ENCODE peak calls at places on chromosome 3, in four cellular contexts. One of them, this sample, is unnamed. For H3K9me3, the result is how much of the 10 kb centered on the place peaks cover.

GRCh38 chr3:48409291-48410201 is 20.3 kb downstream of the PLXNB1 start:
- DNase-seq in T-helper 17 cell: no peak
- DNase-seq in transverse colon: no peak
- DNase-seq in HepG2: no peak
- DNase-seq in this sample: no peak

GRCh38 chr3:134483195-134483890 is 2.4 kb downstream of the ANAPC13 start:
- DNase-seq in transverse colon: no peak
- DNase-seq in HepG2: no peak
- DNase-seq in T-helper 17 cell: no peak
- DNase-seq in this sample: no peak

GRCh38 chr3:101070260-101071121 is 77.3 kb upstream of the ABI3BP start:
- DNase-seq in transverse colon: peak
- DNase-seq in HepG2: peak
- DNase-seq in T-helper 17 cell: peak
- DNase-seq in this sample: peak

GRCh38 chr3:73772076-73772475 is 147.3 kb upstream of the PDZRN3 start:
- DNase-seq in T-helper 17 cell: no peak
- DNase-seq in transverse colon: no peak
- DNase-seq in HepG2: no peak
- DNase-seq in this sample: no peak

GRCh38 chr3:152609891-152610290 is 225.0 kb upstream of the P2RY1 start:
- DNase-seq in HepG2: no peak
- DNase-seq in T-helper 17 cell: no peak
- DNase-seq in transverse colon: no peak
- DNase-seq in this sample: no peak

GRCh38 chr3:60720696-60721228 is 530.5 kb downstream of the FHIT start:
- DNase-seq in transverse colon: no peak
- DNase-seq in HepG2: no peak
- DNase-seq in T-helper 17 cell: no peak
- DNase-seq in this sample: no peak

GRCh38 chr3:153295906-153296305 is 133.9 kb downstream of the RAP2B start:
- DNase-seq in HepG2: no peak
- DNase-seq in transverse colon: no peak
- DNase-seq in T-helper 17 cell: no peak
- DNase-seq in this sample: no peak

GRCh38 chr3:165814380-165814779 is 22.8 kb downstream of the BCHE start:
- DNase-seq in transverse colon: no peak
- DNase-seq in T-helper 17 cell: no peak
- DNase-seq in HepG2: no peak
- DNase-seq in this sample: no peak

GRCh38 chr3:151918253-151919029 is 45.0 kb downstream of the SUCNR1 start:
- DNase-seq in HepG2: peak
- DNase-seq in transverse colon: no peak
- DNase-seq in T-helper 17 cell: no peak
- DNase-seq in this sample: peak

GRCh38 chr3:138771585-138771984 is 63.1 kb downstream of the PIK3CB start:
- DNase-seq in HepG2: no peak
- DNase-seq in T-helper 17 cell: no peak
- DNase-seq in transverse colon: no peak
- DNase-seq in this sample: no peak
- H3K9me3 ChIP-seq in HepG2: under half
- H3K9me3 ChIP-seq in T-helper 17 cell: under half
- H3K9me3 ChIP-seq in transverse colon: under half
- H3K9me3 ChIP-seq in this sample: under half

GRCh38 chr3:195613468-195614069 is 29.8 kb upstream of the APOD start:
- DNase-seq in T-helper 17 cell: no peak
- DNase-seq in HepG2: no peak
- DNase-seq in transverse colon: no peak
- DNase-seq in this sample: no peak

GRCh38 chr3:195612075-195612800 is 28.5 kb upstream of the APOD start:
- DNase-seq in HepG2: no peak
- DNase-seq in T-helper 17 cell: no peak
- DNase-seq in transverse colon: peak
- DNase-seq in this sample: no peak

DNA sequence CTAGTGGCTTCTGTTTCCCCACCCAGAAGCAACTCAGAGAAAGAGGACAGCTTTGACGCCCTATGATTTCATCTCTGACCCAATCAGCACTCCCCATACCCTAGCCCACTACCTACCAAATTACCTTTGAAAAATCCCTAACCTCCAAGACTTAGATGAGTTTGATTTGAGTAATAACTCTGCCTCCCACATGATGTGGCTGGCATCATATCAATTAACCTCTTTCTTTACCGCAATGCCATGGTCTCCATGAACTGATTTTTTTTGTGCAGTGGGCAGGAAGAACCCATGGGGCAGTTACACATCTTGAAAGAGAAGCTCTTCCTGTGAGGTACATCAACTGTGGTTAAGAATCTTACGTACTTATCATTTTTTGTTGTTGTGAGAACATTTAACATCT is 25.5 kb upstream of the APOD start:
- DNase-seq in transverse colon: no peak
- DNase-seq in HepG2: no peak
- DNase-seq in T-helper 17 cell: peak
- DNase-seq in this sample: no peak
- H3K9me3 ChIP-seq in transverse colon: under half
- H3K9me3 ChIP-seq in HepG2: under half
- H3K9me3 ChIP-seq in T-helper 17 cell: under half
- H3K9me3 ChIP-seq in this sample: under half

GRCh38 chr3:76500746-76501275 is 539.1 kb upstream of the ROBO2 start:
- DNase-seq in HepG2: no peak
- DNase-seq in transverse colon: no peak
- DNase-seq in T-helper 17 cell: no peak
- DNase-seq in this sample: no peak

GRCh38 chr3:76502076-76502475 is 537.8 kb upstream of the ROBO2 start:
- DNase-seq in T-helper 17 cell: no peak
- DNase-seq in transverse colon: no peak
- DNase-seq in HepG2: no peak
- DNase-seq in this sample: no peak

GRCh38 chr3:76505202-76505875 is 534.6 kb upstream of the ROBO2 start:
- DNase-seq in T-helper 17 cell: no peak
- DNase-seq in transverse colon: no peak
- DNase-seq in HepG2: no peak
- DNase-seq in this sample: no peak

GRCh38 chr3:76497636-76498035 is 542.3 kb upstream of the ROBO2 start:
- DNase-seq in transverse colon: no peak
- DNase-seq in HepG2: peak
- DNase-seq in T-helper 17 cell: no peak
- DNase-seq in this sample: no peak

GRCh38 chr3:76501315-76501714 is 538.6 kb upstream of the ROBO2 start:
- DNase-seq in transverse colon: no peak
- DNase-seq in T-helper 17 cell: no peak
- DNase-seq in HepG2: no peak
- DNase-seq in this sample: no peak
- H3K9me3 ChIP-seq in transverse colon: under half
- H3K9me3 ChIP-seq in T-helper 17 cell: under half
- H3K9me3 ChIP-seq in HepG2: under half
- H3K9me3 ChIP-seq in this sample: under half

DNA sequence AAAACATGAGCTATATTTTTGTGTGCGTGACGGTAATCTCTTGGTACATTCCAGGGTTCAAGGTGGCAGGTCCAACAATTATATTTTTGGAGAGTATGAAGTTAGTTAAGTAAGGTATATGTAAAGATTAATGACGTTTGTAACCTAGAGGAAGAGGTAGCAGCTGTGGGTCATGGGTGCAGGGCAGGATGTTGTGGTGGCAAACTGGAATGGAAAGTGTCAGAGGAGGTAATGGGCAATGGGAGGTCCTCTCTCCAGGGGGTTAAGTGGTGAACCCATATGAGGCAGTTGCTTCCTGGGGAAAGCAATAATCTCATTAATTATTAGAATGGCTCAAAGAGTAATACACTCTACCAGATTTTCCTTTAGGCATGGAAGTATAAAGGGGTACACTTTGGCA is 1.0 kb upstream of the CD200R1L start:
- DNase-seq in T-helper 17 cell: no peak
- DNase-seq in transverse colon: peak
- DNase-seq in HepG2: no peak
- DNase-seq in this sample: no peak
- H3K9me3 ChIP-seq in T-helper 17 cell: under half
- H3K9me3 ChIP-seq in transverse colon: under half
- H3K9me3 ChIP-seq in HepG2: under half
- H3K9me3 ChIP-seq in this sample: under half